ENCODE peak calls at places on chromosomes 5 and 9, in four cellular contexts. Q, M, V and H are unnamed samples.
A peak's percentile ranks its signal among the peaks of the same experiment; 100 is the strongest.

GRCh38 chr9:119289740-119290139 is 79.5 kb downstream of the BRINP1 start:
- DNase-seq in Q (peak; percentile 12), M (peak; percentile 32), V (no peak), H (peak; percentile 33)

GRCh38 chr9:98657897-98658296 is 50.8 kb downstream of the GABBR2 start:
- DNase-seq in Q (no peak), M (no peak), V (no peak), H (no peak)

GRCh38 chr9:95023217-95024003 is 294.1 kb downstream of the FANCC start:
- DNase-seq in Q (no peak), M (peak; percentile 95), V (no peak), H (no peak)

GRCh38 chr5:39217365-39218281 is 1.7 kb downstream of the FYB1 start:
- DNase-seq in Q (peak; percentile 78), M (peak; percentile 70), V (peak; percentile 36), H (peak; percentile 75)

GRCh38 chr9:117403403-117403811 is 11.4 kb downstream of the ASTN2 start:
- DNase-seq in Q (no peak), M (no peak), V (no peak), H (no peak)

GRCh38 chr9:87498046-87498815 is 564 bp downstream of the DAPK1 start:
- DNase-seq in Q (peak; percentile 55), M (peak; percentile 48), V (no peak), H (peak; percentile 65)

GRCh38 chr5:90802695-90803317 is 244.2 kb downstream of the ADGRV1 start:
- DNase-seq in Q (peak; percentile 41), M (peak; percentile 25), V (no peak), H (peak; percentile 57)

GRCh38 chr5:1958211-1959010 is 75.7 kb upstream of the IRX4 start:
- DNase-seq in Q (no peak), M (no peak), V (no peak), H (no peak)

GRCh38 chr9:112822618-112823017 is 68.1 kb downstream of the SLC46A2 start:
- DNase-seq in Q (no peak), M (no peak), V (no peak), H (no peak)

GRCh38 chr5:37494756-37495155 is 115.6 kb downstream of the WDR70 start:
- DNase-seq in Q (no peak), M (no peak), V (no peak), H (no peak)

GRCh38 chr5:29213475-29213874 is 1980.0 kb upstream of the CDH6 start:
- DNase-seq in Q (no peak), M (no peak), V (no peak), H (no peak)

GRCh38 chr5:149371296-149371962 is 7.7 kb downstream of the IL17B start:
- DNase-seq in Q (peak; percentile 77), M (peak; percentile 61), V (no peak), H (peak; percentile 76)

GRCh38 chr9:98864257-98865180 is 57.0 kb downstream of the GALNT12 start:
- DNase-seq in Q (no peak), M (no peak), V (no peak), H (no peak)

GRCh38 chr5:6582507-6583048 is 50.3 kb downstream of the NSUN2 start:
- DNase-seq in Q (no peak), M (no peak), V (no peak), H (no peak)

GRCh38 chr5:135509995-135510394 is 25.8 kb downstream of the NEUROG1 start:
- DNase-seq in Q (no peak), M (no peak), V (no peak), H (no peak)

GRCh38 chr5:1658665-1659064 is 134.9 kb upstream of the LPCAT1 start:
- DNase-seq in Q (no peak), M (no peak), V (no peak), H (no peak)

DNA sequence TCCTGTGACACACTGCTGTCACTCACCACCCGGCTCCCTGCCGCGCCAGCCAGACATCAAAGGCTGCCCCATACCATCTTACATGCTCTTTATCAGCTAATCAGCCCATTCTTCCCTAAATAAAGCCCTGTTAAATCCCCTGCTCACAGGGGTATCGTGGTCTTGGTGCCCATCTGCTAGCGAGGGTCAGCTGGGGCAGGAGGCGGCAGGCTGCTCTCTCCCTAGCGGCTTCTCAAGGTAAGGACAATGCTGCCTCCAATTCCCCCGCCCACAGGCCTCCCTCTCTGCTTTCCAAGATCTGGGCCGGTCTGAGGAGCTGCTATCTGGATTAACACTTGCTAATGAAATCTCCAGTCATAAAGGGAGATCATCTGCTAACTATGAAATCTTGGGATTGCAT is 26.8 kb downstream of the BARHL1 start:
- DNase-seq in Q (no peak), M (no peak), V (no peak), H (no peak)
- TF ChIP-seq FOXK2 in Q (no peak), M (no peak), V (no peak), H (no peak)

GRCh38 chr9:115976726-115977125 is 176.9 kb upstream of the PAPPA start:
- DNase-seq in Q (no peak), M (no peak), V (no peak), H (no peak)

GRCh38 chr9:115969096-115969495 is 184.5 kb upstream of the PAPPA start:
- DNase-seq in Q (no peak), M (no peak), V (no peak), H (no peak)

GRCh38 chr9:115972802-115973201 is 180.8 kb upstream of the PAPPA start:
- DNase-seq in Q (no peak), M (peak; percentile 32), V (no peak), H (no peak)

GRCh38 chr9:115973241-115973640 is 180.3 kb upstream of the PAPPA start:
- DNase-seq in Q (no peak), M (no peak), V (no peak), H (no peak)

DNA sequence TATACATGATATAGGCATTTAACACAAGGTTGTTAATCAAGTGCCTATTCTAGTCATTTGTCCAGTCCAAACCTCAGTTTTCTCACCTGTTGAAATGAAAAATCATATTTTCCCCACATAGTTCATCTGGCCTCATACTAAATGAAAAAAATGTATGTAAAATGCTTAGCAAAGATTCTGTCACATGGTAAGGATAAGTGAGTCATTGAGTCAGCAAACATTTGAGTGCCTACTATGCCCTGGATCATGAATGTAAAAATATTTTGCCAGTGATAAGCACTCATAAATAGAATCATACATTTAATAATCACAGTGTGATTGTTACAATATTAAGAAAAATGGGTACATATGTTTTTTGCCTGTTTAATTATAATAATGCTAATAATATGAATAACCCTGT is 181.2 kb upstream of the PAPPA start:
- DNase-seq in Q (no peak), M (no peak), V (no peak), H (no peak)
- TF ChIP-seq SP1 in Q (no peak), M (no peak), V (no peak), H (no peak)

GRCh38 chr9:106880081-106880480 is 17.1 kb downstream of the ZNF462 start:
- DNase-seq in Q (no peak), M (no peak), V (no peak), H (no peak)

GRCh38 chr9:106880863-106881262 is 17.9 kb downstream of the ZNF462 start:
- DNase-seq in Q (no peak), M (no peak), V (no peak), H (no peak)

GRCh38 chr9:106878081-106878837 is 15.3 kb downstream of the ZNF462 start:
- DNase-seq in Q (no peak), M (no peak), V (no peak), H (no peak)

GRCh38 chr9:106877345-106877744 is 14.4 kb downstream of the ZNF462 start:
- DNase-seq in Q (no peak), M (no peak), V (no peak), H (no peak)

GRCh38 chr9:106878943-106879916 is 16.3 kb downstream of the ZNF462 start:
- DNase-seq in Q (no peak), M (no peak), V (no peak), H (no peak)
- TF ChIP-seq FOXM1 in Q (no peak), M (no peak), V (no peak), H (no peak)

DNA sequence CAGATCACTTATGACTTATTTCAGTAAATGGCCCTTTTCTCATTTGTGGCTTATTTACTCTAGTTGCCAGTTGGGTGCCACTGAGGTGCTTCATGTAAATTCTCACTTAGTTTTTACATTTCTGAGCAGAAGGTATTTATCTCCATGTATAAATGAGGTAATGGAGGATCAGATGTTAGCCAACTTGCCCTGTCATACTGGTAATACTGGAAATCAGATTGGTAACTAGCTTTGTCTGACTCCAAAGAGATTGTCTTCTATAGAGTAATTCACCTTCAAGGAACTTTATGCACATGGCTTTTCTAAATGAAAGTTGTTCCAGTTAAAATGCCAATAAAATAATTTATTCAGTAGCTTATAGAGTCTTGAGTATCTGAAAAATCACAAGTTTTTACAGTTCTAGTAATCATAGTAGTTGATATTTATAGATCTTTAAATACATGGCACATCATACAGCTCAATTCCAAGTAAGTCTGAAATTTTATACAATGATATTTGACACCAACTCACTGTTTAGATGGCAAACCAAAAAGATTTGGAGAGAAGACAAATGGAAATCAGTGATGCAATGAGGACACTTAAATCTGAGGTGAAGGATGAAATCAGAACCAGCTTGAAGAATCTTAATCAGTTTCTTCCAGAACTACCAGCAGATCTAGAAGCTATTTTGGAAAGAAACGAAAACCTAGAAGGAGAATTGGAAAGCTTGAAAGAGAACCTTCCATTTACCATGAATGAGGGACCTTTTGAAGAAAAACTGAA is 28.8 kb downstream of the RAB14 start:
- DNase-seq in Q (no peak), M (no peak), V (no peak), H (no peak)
- TF ChIP-seq FOXK2 in Q (no peak), M (no peak), V (no peak), H (no peak)

GRCh38 chr9:81405199-81405598 is 284.1 kb downstream of the TLE1 start:
- DNase-seq in Q (no peak), M (no peak), V (no peak), H (no peak)

GRCh38 chr9:81411961-81412360 is 277.4 kb downstream of the TLE1 start:
- DNase-seq in Q (no peak), M (no peak), V (no peak), H (no peak)

GRCh38 chr9:81414836-81415235 is 274.5 kb downstream of the TLE1 start:
- DNase-seq in Q (no peak), M (no peak), V (no peak), H (no peak)

GRCh38 chr9:81408951-81409350 is 280.4 kb downstream of the TLE1 start:
- DNase-seq in Q (no peak), M (no peak), V (no peak), H (no peak)

DNA sequence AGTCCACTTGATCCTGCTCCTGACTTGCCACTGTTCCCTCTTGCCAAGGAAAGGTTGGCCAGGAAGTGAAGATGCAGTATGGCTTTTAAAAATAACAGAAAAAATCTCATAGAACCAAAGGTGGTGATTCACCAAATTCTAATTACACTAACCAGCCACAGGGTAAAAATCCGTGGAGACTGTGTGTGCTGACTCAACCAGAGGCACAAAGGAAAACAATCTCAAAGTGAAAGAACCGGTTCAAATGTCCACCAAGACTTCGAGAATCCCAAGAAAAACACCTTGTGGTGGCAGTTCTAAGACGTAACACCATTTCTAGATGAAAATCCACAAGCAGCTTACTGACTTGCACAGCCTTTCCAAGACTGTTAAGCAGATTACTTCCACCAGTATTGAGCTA is 279.1 kb downstream of the TLE1 start:
- DNase-seq in Q (no peak), M (no peak), V (no peak), H (no peak)
- TF ChIP-seq SP1 in Q (no peak), M (no peak), V (no peak), H (no peak)

DNA sequence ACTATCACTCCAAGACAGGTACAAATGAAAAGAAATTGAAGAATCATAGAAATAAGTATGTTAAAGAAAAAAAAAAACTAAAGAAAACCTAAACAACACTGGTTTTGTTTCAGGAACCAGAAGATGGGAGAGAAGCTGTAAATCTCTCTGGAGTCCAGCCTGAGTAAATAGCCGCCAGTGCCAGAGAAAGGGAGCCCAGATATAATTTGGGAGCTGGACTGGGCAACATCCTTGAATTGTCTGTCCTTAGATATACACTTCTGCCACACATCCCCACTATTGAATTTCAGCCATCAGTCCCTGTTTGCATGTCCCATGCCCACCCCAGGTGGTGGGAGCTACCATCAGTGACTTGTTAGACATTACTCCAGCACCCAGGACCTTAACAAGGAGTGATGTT is 979.6 kb downstream of the DTWD2 start:
- DNase-seq in Q (no peak), M (no peak), V (no peak), H (no peak)
- TF ChIP-seq FOXM1 in Q (no peak), M (no peak), V (no peak), H (no peak)